ENCODE peak calls at places on chromosomes 2 and 18, in nine cellular contexts. C is fibroblast of pulmonary artery, W is cardiac muscle cell, Q is A549, T is AG04449, R is neural crest cell, M is Calu3, B is suprapubic skin, O is epithelial cell of proximal tubule. Z is an unnamed sample.

GRCh38 chr2:159960413-159960812 is 102.0 kb downstream of the PLA2R1 start:
- DNase-seq in C (peak), W (peak), Q (peak), T (peak), R (no peak), M (peak), B (no peak), O (peak), Z (no peak)

GRCh38 chr2:236781933-236782788 is 212.5 kb downstream of the ACKR3 start:
- DNase-seq in C (no peak), W (no peak), Q (no peak), T (no peak), R (no peak), M (no peak), B (no peak), O (no peak), Z (no peak)

GRCh38 chr18:24056506-24056905 is 42.0 kb downstream of the TTC39C start:
- DNase-seq in C (no peak), W (no peak), Q (no peak), T (no peak), R (no peak), M (no peak), B (no peak), O (no peak), Z (no peak)

GRCh38 chr2:9613291-9613690 is 17.5 kb downstream of the YWHAQ start:
- DNase-seq in C (peak), W (peak), Q (no peak), T (peak), R (no peak), M (no peak), B (no peak), O (no peak), Z (no peak)

GRCh38 chr2:157443090-157443489 is 799 bp downstream of the CYTIP start:
- DNase-seq in C (no peak), W (no peak), Q (no peak), T (no peak), R (no peak), M (no peak), B (no peak), O (no peak), Z (no peak)

GRCh38 chr18:79366177-79367094 is 29.3 kb upstream of the NFATC1 start:
- DNase-seq in C (peak), W (peak), Q (no peak), T (peak), R (no peak), M (no peak), B (no peak), O (no peak), Z (no peak)

GRCh38 chr2:226993171-226993570 is 157.3 kb downstream of the RHBDD1 start:
- DNase-seq in C (no peak), W (no peak), Q (no peak), T (no peak), R (no peak), M (no peak), B (no peak), O (no peak), Z (no peak)

GRCh38 chr2:241503776-241504392 is 4.5 kb downstream of the STK25 start:
- DNase-seq in C (no peak), W (no peak), Q (no peak), T (no peak), R (no peak), M (no peak), B (no peak), O (no peak), Z (no peak)

GRCh38 chr2:77604953-77605947 is 83.1 kb upstream of the LRRTM4 start:
- DNase-seq in C (no peak), W (no peak), Q (no peak), T (no peak), R (no peak), M (no peak), B (no peak), O (no peak), Z (no peak)

GRCh38 chr2:71995067-71995665 is 152.5 kb downstream of the CYP26B1 start:
- DNase-seq in C (peak), W (peak), Q (no peak), T (no peak), R (no peak), M (no peak), B (no peak), O (no peak), Z (no peak)

GRCh38 chr2:207459990-207460757 is 69.6 kb upstream of the CREB1 start:
- DNase-seq in C (no peak), W (no peak), Q (no peak), T (no peak), R (no peak), M (no peak), B (no peak), O (no peak), Z (no peak)

GRCh38 chr2:146677280-146677679 is 1167.5 kb upstream of the ACVR2A start:
- DNase-seq in C (no peak), W (peak), Q (no peak), T (no peak), R (no peak), M (peak), B (no peak), O (no peak), Z (no peak)

GRCh38 chr2:8479298-8479697 is 202.6 kb upstream of the ID2 start:
- DNase-seq in C (peak), W (peak), Q (no peak), T (no peak), R (no peak), M (no peak), B (peak), O (no peak), Z (no peak)

GRCh38 chr2:131055169-131056065 is 37.8 kb downstream of the FAM168B start:
- DNase-seq in C (peak), W (no peak), Q (no peak), T (peak), R (no peak), M (no peak), B (peak), O (no peak), Z (no peak)

GRCh38 chr2:27024812-27025211 is 8.0 kb upstream of the TMEM214 start:
- DNase-seq in C (no peak), W (no peak), Q (no peak), T (no peak), R (no peak), M (no peak), B (no peak), O (no peak), Z (no peak)

GRCh38 chr2:98806266-98806697 is 75.3 kb upstream of the MGAT4A start:
- DNase-seq in C (peak), W (peak), Q (no peak), T (no peak), R (no peak), M (peak), B (no peak), O (peak), Z (no peak)

GRCh38 chr2:108182489-108182888 is 57.3 kb upstream of the SULT1C3 start:
- DNase-seq in C (no peak), W (peak), Q (no peak), T (no peak), R (peak), M (peak), B (no peak), O (no peak), Z (no peak)

GRCh38 chr2:100182494-100183355 is 40.3 kb upstream of the AFF3 start:
- DNase-seq in C (no peak), W (no peak), Q (no peak), T (no peak), R (no peak), M (no peak), B (no peak), O (no peak), Z (no peak)

GRCh38 chr18:12960846-12961397 is 13.1 kb downstream of the SEH1L start:
- DNase-seq in C (no peak), W (peak), Q (no peak), T (no peak), R (no peak), M (no peak), B (no peak), O (no peak), Z (no peak)

GRCh38 chr2:130241041-130241707 is 42.9 kb upstream of the TUBA3E start:
- DNase-seq in C (peak), W (peak), Q (peak), T (no peak), R (no peak), M (peak), B (no peak), O (peak), Z (no peak)

GRCh38 chr18:45602926-45603325 is 12.3 kb upstream of the SLC14A2 start:
- DNase-seq in C (no peak), W (no peak), Q (no peak), T (no peak), R (no peak), M (no peak), B (no peak), O (peak), Z (no peak)

GRCh38 chr2:30677231-30677630 is 130.0 kb downstream of the CAPN13 start:
- DNase-seq in C (no peak), W (no peak), Q (no peak), T (no peak), R (no peak), M (no peak), B (no peak), O (no peak), Z (no peak)

GRCh38 chr18:79480171-79480981 is 84.6 kb downstream of the NFATC1 start:
- DNase-seq in C (no peak), W (no peak), Q (no peak), T (no peak), R (no peak), M (no peak), B (peak), O (no peak), Z (peak)

GRCh38 chr2:173874003-173874898 is 90.9 kb downstream of the SP3 start:
- DNase-seq in C (no peak), W (no peak), Q (no peak), T (no peak), R (no peak), M (no peak), B (no peak), O (peak), Z (no peak)

GRCh38 chr2:40450066-40450841 is 1.6 kb downstream of the SLC8A1 start:
- DNase-seq in C (peak), W (peak), Q (no peak), T (no peak), R (no peak), M (no peak), B (no peak), O (peak), Z (no peak)

GRCh38 chr2:108460345-108461037 is 11.5 kb downstream of the GCC2 start:
- DNase-seq in C (no peak), W (no peak), Q (no peak), T (no peak), R (no peak), M (no peak), B (no peak), O (no peak), Z (no peak)

GRCh38 chr2:71452565-71452964 is 796 bp upstream of the DYSF start:
- DNase-seq in C (peak), W (peak), Q (peak), T (no peak), R (no peak), M (peak), B (no peak), O (no peak), Z (no peak)

GRCh38 chr2:6454286-6454990 is 411.3 kb downstream of the CMPK2 start:
- DNase-seq in C (no peak), W (no peak), Q (no peak), T (no peak), R (no peak), M (no peak), B (no peak), O (no peak), Z (no peak)

GRCh38 chr2:120746179-120746549 is 10.5 kb downstream of the GLI2 start:
- DNase-seq in C (no peak), W (no peak), Q (no peak), T (no peak), R (no peak), M (no peak), B (no peak), O (no peak), Z (no peak)

GRCh38 chr2:168189835-168190426 is 57.5 kb downstream of the STK39 start:
- DNase-seq in C (peak), W (peak), Q (peak), T (no peak), R (no peak), M (no peak), B (no peak), O (no peak), Z (no peak)

GRCh38 chr2:168194784-168195522 is 52.4 kb downstream of the STK39 start:
- DNase-seq in C (no peak), W (no peak), Q (no peak), T (no peak), R (no peak), M (no peak), B (no peak), O (no peak), Z (no peak)

GRCh38 chr2:168190590-168191336 is 56.6 kb downstream of the STK39 start:
- DNase-seq in C (no peak), W (no peak), Q (no peak), T (no peak), R (no peak), M (no peak), B (no peak), O (no peak), Z (no peak)

GRCh38 chr2:168192143-168192785 is 55.1 kb downstream of the STK39 start:
- DNase-seq in C (peak), W (peak), Q (no peak), T (no peak), R (no peak), M (no peak), B (no peak), O (no peak), Z (no peak)

DNA sequence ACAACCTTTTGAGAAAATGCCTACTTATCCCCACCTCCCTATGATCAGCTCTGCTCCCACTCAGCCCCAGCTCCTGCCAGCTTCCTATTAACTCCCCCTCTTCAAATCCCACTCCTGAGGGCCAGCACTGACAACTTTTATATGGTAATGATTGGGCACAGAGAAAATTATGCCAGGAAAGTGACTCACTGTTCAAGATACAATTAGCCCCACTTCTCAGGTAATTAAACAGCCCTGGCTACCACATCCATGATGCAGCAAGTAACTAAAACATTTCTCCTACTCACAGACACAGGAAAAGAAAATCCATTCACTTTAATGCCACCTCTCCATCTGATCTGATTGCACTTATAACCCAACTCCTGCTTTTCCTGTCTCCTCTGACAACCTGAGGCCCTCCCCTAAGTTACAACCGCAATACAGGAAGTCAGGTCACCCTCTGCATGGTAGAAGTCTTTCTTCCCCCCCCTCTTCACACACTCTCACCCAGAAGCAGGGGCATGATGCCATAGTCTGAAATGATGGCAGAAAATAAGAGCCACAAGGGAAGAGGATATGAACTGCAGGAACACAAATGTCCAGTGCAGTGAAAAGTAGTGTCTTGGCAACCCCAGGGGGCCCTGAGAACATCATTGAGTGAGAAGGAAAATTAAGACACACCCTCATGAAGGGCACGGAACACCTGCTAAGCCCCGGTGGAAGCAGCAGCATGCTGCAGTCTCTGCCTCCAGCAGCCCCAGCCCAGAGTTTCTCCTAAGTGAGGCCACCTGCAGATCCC is 54.4 kb downstream of the STK39 start:
- DNase-seq in C (peak), W (peak), Q (no peak), T (no peak), R (no peak), M (peak), B (no peak), O (no peak), Z (no peak)
- TF ChIP-seq CTCF in C (no peak), W (no peak), Q (no peak), T (no peak), R (no peak), M (no peak), B (no peak), O (no peak), Z (no peak)

GRCh38 chr2:144426981-144427479 is 92.9 kb downstream of the ZEB2 start:
- DNase-seq in C (peak), W (peak), Q (no peak), T (peak), R (no peak), M (no peak), B (no peak), O (no peak), Z (no peak)
- TF ChIP-seq CTCF in C (no peak), W (no peak), Q (no peak), T (no peak), R (no peak), M (no peak), B (no peak), O (no peak), Z (peak)

GRCh38 chr2:45329045-45329677 is 281.9 kb downstream of the SRBD1 start:
- DNase-seq in C (peak), W (peak), Q (peak), T (no peak), R (no peak), M (peak), B (no peak), O (no peak), Z (no peak)
- TF ChIP-seq CTCF in C (no peak), W (no peak), Q (no peak), T (no peak), R (no peak), M (no peak), B (no peak), O (peak), Z (no peak)

GRCh38 chr2:190782264-190782663 is 98.4 kb upstream of the GLS start:
- DNase-seq in C (no peak), W (no peak), Q (no peak), T (no peak), R (no peak), M (no peak), B (no peak), O (no peak), Z (no peak)
- TF ChIP-seq CTCF in C (no peak), W (no peak), Q (no peak), T (no peak), R (no peak), M (no peak), B (no peak), O (no peak), Z (no peak)

Z was measured in chondrocyte.